ENCODE peak calls at places on chromosomes 6 and 20, in ten cellular contexts. Q is AG10803, X is adrenal gland, A is AG04450, U is Peyer's patch, C is AG09309, K is H7, J is dorsolateral prefrontal cortex, S is GM12865, M is tibial artery. G is an unnamed sample.

GRCh38 chr6:43496370-43497128 is 13.6 kb downstream of the LRRC73 start:
- DNase-seq in Q (peak), X (peak), A (no peak), U (no peak), C (no peak), K (peak), J (no peak), S (peak), M (no peak), G (no peak)

GRCh38 chr6:1070085-1070521 is 241.8 kb upstream of the FOXQ1 start:
- DNase-seq in Q (no peak), X (no peak), A (no peak), U (no peak), C (no peak), K (no peak), J (no peak), S (no peak), M (no peak), G (no peak)

GRCh38 chr6:33123732-33124524 is 48.1 kb downstream of the HLA-DPB1 start:
- DNase-seq in Q (peak), X (no peak), A (no peak), U (no peak), C (no peak), K (no peak), J (no peak), S (peak), M (no peak), G (no peak)

GRCh38 chr6:36374956-36375355 is 12.5 kb downstream of the ETV7 start:
- DNase-seq in Q (no peak), X (no peak), A (no peak), U (no peak), C (no peak), K (no peak), J (no peak), S (no peak), M (no peak), G (no peak)

GRCh38 chr6:24494726-24495515 is at the start of gene ALDH5A1:
- DNase-seq in Q (peak), X (peak), A (no peak), U (peak), C (no peak), K (peak), J (peak), S (peak), M (peak), G (peak)

GRCh38 chr6:37536462-37537225 is 37.0 kb upstream of the CCDC167 start:
- DNase-seq in Q (no peak), X (no peak), A (no peak), U (no peak), C (no peak), K (peak), J (no peak), S (no peak), M (no peak), G (no peak)

GRCh38 chr6:158686791-158687381 is 37.0 kb downstream of the SYTL3 start:
- DNase-seq in Q (no peak), X (no peak), A (no peak), U (no peak), C (no peak), K (no peak), J (no peak), S (peak), M (peak), G (no peak)

GRCh38 chr6:33008944-33009861 is at the start of gene HLA-DOA:
- DNase-seq in Q (no peak), X (peak), A (no peak), U (peak), C (no peak), K (peak), J (no peak), S (peak), M (no peak), G (no peak)

GRCh38 chr6:147930743-147931142 is 411.9 kb upstream of the SASH1 start:
- DNase-seq in Q (no peak), X (no peak), A (no peak), U (no peak), C (no peak), K (no peak), J (no peak), S (no peak), M (no peak), G (no peak)

GRCh38 chr20:63006611-63007471 is at the start of gene BHLHE23:
- DNase-seq in Q (no peak), X (no peak), A (no peak), U (no peak), C (no peak), K (peak), J (no peak), S (no peak), M (no peak), G (no peak)

GRCh38 chr6:38554700-38555413 is 84.9 kb downstream of the BTBD9 start:
- DNase-seq in Q (peak), X (no peak), A (no peak), U (no peak), C (peak), K (no peak), J (no peak), S (no peak), M (no peak), G (peak)

GRCh38 chr6:29757282-29757681 is 34.0 kb downstream of the HLA-F start:
- DNase-seq in Q (no peak), X (no peak), A (no peak), U (no peak), C (no peak), K (no peak), J (no peak), S (no peak), M (no peak), G (no peak)

GRCh38 chr20:45470262-45470931 is 844 bp downstream of the WFDC2 start:
- DNase-seq in Q (no peak), X (peak), A (no peak), U (no peak), C (no peak), K (peak), J (no peak), S (peak), M (no peak), G (no peak)

GRCh38 chr6:11601776-11602605 is 64.4 kb downstream of the TMEM170B start:
- DNase-seq in Q (no peak), X (no peak), A (no peak), U (no peak), C (no peak), K (peak), J (no peak), S (no peak), M (no peak), G (no peak)

GRCh38 chr20:47551841-47552240 is 50.2 kb downstream of the NCOA3 start:
- DNase-seq in Q (no peak), X (peak), A (no peak), U (no peak), C (no peak), K (no peak), J (no peak), S (no peak), M (no peak), G (no peak)

GRCh38 chr20:25226433-25227316 is 21.2 kb upstream of the PYGB start:
- DNase-seq in Q (peak), X (no peak), A (no peak), U (no peak), C (no peak), K (peak), J (peak), S (no peak), M (peak), G (no peak)

GRCh38 chr20:62861732-62862336 is at the start of gene TCFL5:
- DNase-seq in Q (peak), X (peak), A (peak), U (peak), C (no peak), K (peak), J (peak), S (peak), M (peak), G (no peak)

GRCh38 chr6:13883966-13884365 is 40.8 kb upstream of the RNF182 start:
- DNase-seq in Q (no peak), X (no peak), A (no peak), U (no peak), C (no peak), K (no peak), J (no peak), S (no peak), M (no peak), G (no peak)

GRCh38 chr6:67630146-67630545 is 1004.9 kb upstream of the ADGRB3 start:
- DNase-seq in Q (peak), X (no peak), A (peak), U (no peak), C (no peak), K (no peak), J (no peak), S (no peak), M (no peak), G (peak)

GRCh38 chr6:108589244-108589730 is 28.6 kb downstream of the FOXO3 start:
- DNase-seq in Q (peak), X (peak), A (no peak), U (peak), C (no peak), K (peak), J (no peak), S (peak), M (peak), G (no peak)

GRCh38 chr6:111843347-111844147 is 29.7 kb downstream of the FYN start:
- DNase-seq in Q (no peak), X (peak), A (no peak), U (peak), C (no peak), K (no peak), J (no peak), S (no peak), M (no peak), G (no peak)

GRCh38 chr6:93784794-93785757 is 365.7 kb upstream of the EPHA7 start:
- DNase-seq in Q (peak), X (peak), A (no peak), U (no peak), C (no peak), K (no peak), J (no peak), S (no peak), M (no peak), G (peak)

GRCh38 chr6:144314003-144314485 is 28.9 kb downstream of the UTRN start:
- DNase-seq in Q (no peak), X (peak), A (peak), U (no peak), C (no peak), K (no peak), J (no peak), S (no peak), M (peak), G (peak)

GRCh38 chr20:46572181-46572580 is 21.7 kb upstream of the OCSTAMP start:
- DNase-seq in Q (no peak), X (peak), A (no peak), U (no peak), C (no peak), K (no peak), J (peak), S (no peak), M (no peak), G (no peak)

GRCh38 chr6:161249327-161249726 is 24.5 kb downstream of the AGPAT4 start:
- DNase-seq in Q (no peak), X (no peak), A (no peak), U (no peak), C (no peak), K (no peak), J (no peak), S (no peak), M (no peak), G (no peak)

GRCh38 chr6:169174516-169175359 is 78.9 kb downstream of the THBS2 start:
- DNase-seq in Q (no peak), X (no peak), A (no peak), U (no peak), C (no peak), K (no peak), J (no peak), S (no peak), M (no peak), G (no peak)

GRCh38 chr6:132669690-132670291 is 10.8 kb upstream of the TAAR1 start:
- DNase-seq in Q (peak), X (no peak), A (no peak), U (no peak), C (no peak), K (peak), J (no peak), S (peak), M (no peak), G (peak)

GRCh38 chr6:137543114-137543513 is 48.9 kb upstream of the OLIG3 start:
- DNase-seq in Q (no peak), X (no peak), A (no peak), U (no peak), C (no peak), K (no peak), J (no peak), S (peak), M (no peak), G (no peak)

GRCh38 chr6:24719125-24719931 is at the start of gene C6orf62:
- DNase-seq in Q (peak), X (peak), A (no peak), U (peak), C (no peak), K (peak), J (peak), S (peak), M (no peak), G (no peak)

GRCh38 chr6:23980965-23981364 is 145.1 kb upstream of the NRSN1 start:
- DNase-seq in Q (no peak), X (no peak), A (no peak), U (no peak), C (no peak), K (no peak), J (no peak), S (no peak), M (no peak), G (no peak)

GRCh38 chr6:154039231-154039842 is at the start of gene OPRM1:
- DNase-seq in Q (no peak), X (peak), A (no peak), U (no peak), C (no peak), K (peak), J (peak), S (peak), M (peak), G (peak)

GRCh38 chr20:23101696-23102095 is 15.6 kb upstream of the CD93 start:
- DNase-seq in Q (no peak), X (no peak), A (no peak), U (no peak), C (no peak), K (no peak), J (peak), S (no peak), M (no peak), G (no peak)

GRCh38 chr20:25035924-25036323 is 22.0 kb downstream of the ACSS1 start:
- DNase-seq in Q (no peak), X (no peak), A (no peak), U (no peak), C (no peak), K (no peak), J (no peak), S (peak), M (no peak), G (no peak)

GRCh38 chr6:146909376-146909775 is 294.8 kb upstream of the STXBP5 start:
- DNase-seq in Q (no peak), X (no peak), A (no peak), U (no peak), C (no peak), K (no peak), J (no peak), S (no peak), M (no peak), G (no peak)

GRCh38 chr20:31707994-31708744 is 14.5 kb downstream of the BCL2L1 start:
- DNase-seq in Q (no peak), X (peak), A (no peak), U (peak), C (no peak), K (peak), J (peak), S (peak), M (peak), G (no peak)

GRCh38 chr6:170202416-170203135 is 88.3 kb downstream of the DLL1 start:
- DNase-seq in Q (no peak), X (no peak), A (no peak), U (no peak), C (no peak), K (no peak), J (no peak), S (no peak), M (no peak), G (no peak)

GRCh38 chr20:61701802-61702201 is 363.9 kb downstream of the TAF4 start:
- DNase-seq in Q (no peak), X (no peak), A (no peak), U (no peak), C (no peak), K (no peak), J (no peak), S (no peak), M (no peak), G (no peak)

GRCh38 chr20:20711413-20711812 is 1.0 kb downstream of the RALGAPA2 start:
- DNase-seq in Q (no peak), X (no peak), A (no peak), U (peak), C (no peak), K (peak), J (no peak), S (peak), M (no peak), G (no peak)

GRCh38 chr20:58608096-58608840 is 42.8 kb upstream of the STX16 start:
- DNase-seq in Q (no peak), X (no peak), A (no peak), U (no peak), C (no peak), K (no peak), J (no peak), S (no peak), M (no peak), G (no peak)

GRCh38 chr6:18515767-18516166 is 128.6 kb downstream of the RNF144B start:
- DNase-seq in Q (no peak), X (no peak), A (no peak), U (no peak), C (no peak), K (no peak), J (no peak), S (no peak), M (no peak), G (no peak)

GRCh38 chr20:460707-461106 is 1.6 kb downstream of the TBC1D20 start:
- DNase-seq in Q (peak), X (peak), A (no peak), U (no peak), C (no peak), K (no peak), J (no peak), S (no peak), M (no peak), G (no peak)
- H3K4me3 ChIP-seq in Q (peak), X (no peak), A (peak), U (peak), C (peak), K (no peak), J (peak), S (peak), M (peak), G (peak)

DNA sequence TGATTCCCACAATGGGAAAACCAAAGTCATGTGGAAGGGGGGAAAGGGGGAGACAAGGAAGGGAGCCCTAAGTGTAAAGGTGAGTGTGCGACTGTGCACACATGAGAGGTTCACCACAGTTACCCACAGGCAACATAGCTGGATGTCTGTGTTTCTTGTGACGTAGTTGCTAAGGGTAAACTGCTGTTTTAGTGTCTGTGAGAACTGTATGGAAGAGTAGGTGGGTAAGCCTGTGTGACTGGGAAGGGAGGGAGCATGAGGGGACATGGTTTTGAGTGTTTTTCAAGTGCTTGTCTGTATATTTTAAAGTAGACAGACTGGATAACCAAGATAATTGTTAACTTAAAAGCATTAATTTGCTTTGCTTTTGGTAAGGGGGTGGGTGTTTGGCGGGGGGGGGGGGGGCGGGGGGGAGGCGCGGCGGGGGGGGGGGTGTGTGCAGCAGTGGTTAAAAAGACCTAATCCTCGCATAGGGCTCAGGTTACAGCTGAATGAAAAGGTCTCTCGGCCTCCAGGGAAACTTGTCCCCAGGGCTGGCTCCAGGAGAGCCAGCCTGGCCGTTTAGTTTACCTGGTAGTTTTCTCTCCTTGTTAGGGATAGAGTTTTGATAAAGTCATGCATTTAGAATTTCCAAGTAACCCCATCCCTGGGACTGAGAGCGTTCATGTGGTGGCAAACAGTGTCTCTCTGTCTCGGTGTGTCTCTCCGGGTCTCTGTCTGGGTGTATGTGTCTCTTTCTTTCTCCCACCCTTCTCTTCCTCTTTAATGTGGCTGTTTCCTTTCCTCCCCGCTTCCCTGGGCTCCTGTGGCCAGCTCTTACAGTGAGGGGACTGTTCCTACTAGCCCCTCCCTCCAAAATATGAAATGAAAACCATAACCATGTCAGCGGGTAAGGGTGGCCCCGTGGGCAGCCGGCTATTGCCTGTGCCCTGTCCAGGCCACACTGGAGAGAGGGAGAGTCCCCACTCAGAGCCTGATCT is 3.4 kb downstream of the SCUBE3 start:
- DNase-seq in Q (no peak), X (no peak), A (no peak), U (no peak), C (no peak), K (peak), J (no peak), S (no peak), M (no peak), G (no peak)
- H3K4me3 ChIP-seq in Q (no peak), X (no peak), A (no peak), U (no peak), C (no peak), K (no peak), J (no peak), S (no peak), M (peak), G (no peak)

GRCh38 chr20:39458452-39458851 is 496.3 kb downstream of the DHX35 start:
- DNase-seq in Q (no peak), X (no peak), A (no peak), U (no peak), C (no peak), K (no peak), J (no peak), S (no peak), M (no peak), G (no peak)

GRCh38 chr20:39453890-39454289 is 491.7 kb downstream of the DHX35 start:
- DNase-seq in Q (no peak), X (no peak), A (no peak), U (no peak), C (no peak), K (no peak), J (no peak), S (no peak), M (no peak), G (no peak)

GRCh38 chr20:39451386-39451785 is 489.2 kb downstream of the DHX35 start:
- DNase-seq in Q (no peak), X (no peak), A (no peak), U (no peak), C (no peak), K (no peak), J (no peak), S (no peak), M (no peak), G (no peak)

DNA sequence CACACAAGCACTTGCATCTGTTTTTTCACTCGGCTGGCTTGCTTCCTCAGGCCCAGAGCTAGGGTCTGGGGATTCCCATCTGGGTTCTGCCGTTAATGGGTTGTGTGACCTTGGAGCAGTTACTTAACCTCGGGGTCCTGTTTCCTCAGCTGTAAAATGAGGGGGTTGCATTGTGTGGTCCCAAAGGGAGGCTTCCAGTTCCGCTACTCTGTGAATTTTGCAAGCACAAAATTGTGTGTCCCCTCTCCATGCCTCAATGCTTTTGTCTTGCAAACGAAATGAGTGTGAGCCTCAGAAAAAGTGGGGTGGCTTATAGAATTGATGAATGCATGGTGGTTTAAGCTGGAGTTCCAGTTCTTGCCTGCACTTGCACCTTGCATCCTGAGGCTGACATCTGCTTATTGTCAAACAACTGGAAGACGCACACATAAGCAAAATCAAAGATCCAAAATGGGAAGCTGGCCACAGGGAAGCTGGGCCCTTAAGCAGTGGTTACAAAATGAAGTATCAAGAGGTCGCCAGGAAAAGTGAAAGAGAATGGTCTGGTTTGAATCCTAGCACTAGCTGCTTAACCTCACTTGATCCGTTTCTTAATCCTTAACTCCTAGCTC is 490.5 kb downstream of the DHX35 start:
- DNase-seq in Q (no peak), X (no peak), A (no peak), U (no peak), C (no peak), K (no peak), J (no peak), S (peak), M (no peak), G (no peak)
- H3K4me3 ChIP-seq in Q (no peak), X (no peak), A (no peak), U (no peak), C (no peak), K (no peak), J (no peak), S (no peak), M (no peak), G (no peak)

GRCh38 chr6:142820336-142821016 is 124.5 kb downstream of the HIVEP2 start:
- DNase-seq in Q (no peak), X (no peak), A (no peak), U (no peak), C (no peak), K (no peak), J (no peak), S (peak), M (no peak), G (no peak)
- H3K4me3 ChIP-seq in Q (peak), X (no peak), A (no peak), U (peak), C (no peak), K (no peak), J (peak), S (peak), M (peak), G (no peak)